ENCODE peak calls at places on chromosomes 12 and 14, in seven cellular contexts. I is pancreas; B is tibial artery; N is cardiac muscle cell; E is K562; U is HepG2; F is CD8-positive, alpha-beta memory T cell. R is an unnamed sample.

GRCh38 chr14:104322531-104323466 is 184.4 kb downstream of the KIF26A start:
- DNase-seq in I (no peak), B (peak; percentile 35), N (no peak), E (no peak), U (no peak), F (no peak), R (no peak)

GRCh38 chr12:45244561-45245348 is 28.9 kb downstream of the ANO6 start:
- DNase-seq in I (no peak), B (no peak), N (no peak), E (no peak), U (no peak), F (no peak), R (no peak)

GRCh38 chr12:42935090-42935489 is 345.5 kb upstream of the PRICKLE1 start:
- DNase-seq in I (no peak), B (no peak), N (no peak), E (no peak), U (no peak), F (no peak), R (no peak)

GRCh38 chr12:24073170-24073810 is 123.8 kb upstream of the SOX5 start:
- DNase-seq in I (no peak), B (no peak), N (no peak), E (no peak), U (no peak), F (no peak), R (no peak)

GRCh38 chr12:58633479-58633878 is 286.8 kb downstream of the LRIG3 start:
- DNase-seq in I (no peak), B (no peak), N (no peak), E (no peak), U (no peak), F (no peak), R (no peak)

GRCh38 chr14:102779574-102780315 is 2.5 kb downstream of the TRAF3 start:
- DNase-seq in I (no peak), B (no peak), N (no peak), E (no peak), U (no peak), F (no peak), R (no peak)

GRCh38 chr14:53128706-53129105 is 24.4 kb downstream of the DDHD1 start:
- DNase-seq in I (no peak), B (no peak), N (no peak), E (peak; percentile 14), U (no peak), F (no peak), R (no peak)

GRCh38 chr14:52913271-52913670 is 37.6 kb downstream of the FERMT2 start:
- DNase-seq in I (no peak), B (no peak), N (no peak), E (no peak), U (no peak), F (no peak), R (no peak)

GRCh38 chr12:115599251-115599811 is 678.2 kb downstream of the MED13L start:
- DNase-seq in I (no peak), B (no peak), N (no peak), E (no peak), U (no peak), F (no peak), R (no peak)

GRCh38 chr12:115597157-115597712 is 680.3 kb downstream of the MED13L start:
- DNase-seq in I (no peak), B (no peak), N (no peak), E (peak; percentile 9), U (peak; percentile 10), F (no peak), R (no peak)

DNA sequence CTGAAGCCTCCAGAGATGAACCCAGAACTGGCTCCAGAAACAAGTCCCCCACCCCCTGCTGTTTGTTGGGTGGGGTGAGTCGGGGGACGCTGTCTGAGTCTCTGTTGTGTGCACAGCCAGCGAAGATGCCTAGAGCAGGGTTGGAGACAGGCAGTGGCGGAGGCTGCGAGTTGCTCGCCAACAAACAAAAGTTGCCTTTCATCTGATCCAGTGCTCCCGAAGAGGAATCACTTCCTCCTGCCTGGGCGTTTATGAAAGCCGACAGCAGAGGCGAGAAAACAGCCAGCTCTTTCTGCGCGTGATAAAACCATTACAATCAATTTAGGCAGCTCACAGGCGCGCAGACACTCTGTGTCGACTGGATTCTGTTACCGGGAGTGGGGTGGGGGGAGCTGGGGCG is 678.7 kb downstream of the MED13L start:
- DNase-seq in I (no peak), B (no peak), N (no peak), E (no peak), U (no peak), F (no peak), R (no peak)
- H3K4me3 ChIP-seq in I (no peak overlapping the region), B (no peak overlapping the region), N (no peak overlapping the region), E (no peak overlapping the region), U (no peak overlapping the region), F (no peak overlapping the region), R (no peak overlapping the region)

GRCh38 chr14:85934123-85934885 is 404.4 kb downstream of the FLRT2 start:
- DNase-seq in I (no peak), B (no peak), N (no peak), E (peak; percentile 1), U (peak; percentile 15), F (peak; percentile 41), R (peak; percentile 19)

GRCh38 chr14:85934886-85935254 is 404.9 kb downstream of the FLRT2 start:
- DNase-seq in I (no peak), B (no peak), N (no peak), E (no peak), U (no peak), F (no peak), R (no peak)
- H3K4me3 ChIP-seq in I (no peak overlapping the region), B (peak overlapping the region; percentile 34), N (no peak overlapping the region), E (no peak overlapping the region), U (peak overlapping the region; percentile 55), F (peak overlapping the region; percentile 91), R (peak overlapping the region; percentile 62)

GRCh38 chr14:67487937-67488893 is at the start of gene TMEM229B:
- DNase-seq in I (no peak), B (no peak), N (no peak), E (no peak), U (no peak), F (peak; percentile 61), R (no peak)
- H3K4me3 ChIP-seq in I (peak within 1 kb of the TSS; percentile 15), B (peak within 1 kb of the TSS; percentile 19), N (no peak within 1 kb of the TSS), E (no peak within 1 kb of the TSS), U (peak within 1 kb of the TSS; percentile 62), F (peak within 1 kb of the TSS; percentile 95), R (no peak within 1 kb of the TSS)

GRCh38 chr12:67522222-67522621 is 126.3 kb upstream of the DYRK2 start:
- DNase-seq in I (no peak), B (no peak), N (no peak), E (no peak), U (no peak), F (no peak), R (no peak)
- H3K4me3 ChIP-seq in I (no peak overlapping the region), B (no peak overlapping the region), N (no peak overlapping the region), E (no peak overlapping the region), U (no peak overlapping the region), F (no peak overlapping the region), R (no peak overlapping the region)

DNA sequence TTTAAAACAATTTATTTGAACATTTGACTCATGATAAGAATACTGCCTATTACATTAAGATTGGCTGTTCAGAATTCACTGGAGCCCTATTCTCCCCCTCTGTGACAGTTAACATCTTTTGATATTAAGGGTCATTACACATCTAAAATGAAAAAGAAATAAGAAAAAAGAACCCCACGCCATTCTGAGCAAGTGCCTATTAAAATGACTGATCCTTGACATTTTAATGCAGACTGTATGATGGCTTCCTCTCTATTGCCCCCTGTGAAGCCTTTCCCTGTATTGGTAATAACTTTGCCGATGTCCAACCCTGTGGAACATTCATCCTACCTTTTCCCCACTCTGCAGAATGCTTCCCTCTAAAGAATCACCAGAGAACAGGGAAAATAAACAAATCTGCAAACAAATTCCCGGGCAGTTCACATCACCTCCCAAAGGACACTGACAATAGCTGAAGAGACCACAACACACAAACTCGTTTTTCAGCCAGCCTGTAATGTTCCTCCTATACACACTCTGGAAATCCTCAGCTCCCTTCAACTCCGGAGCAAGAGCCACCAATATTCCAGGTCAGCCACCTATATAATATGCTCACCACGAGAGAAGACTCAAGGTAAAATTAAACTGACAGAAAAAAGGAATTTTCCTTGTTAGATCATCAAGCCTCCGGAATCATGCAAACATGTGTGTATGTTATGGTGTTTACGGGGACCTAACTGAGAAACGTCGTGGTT is 2.1 kb downstream of the NIN start:
- DNase-seq in I (no peak), B (no peak), N (no peak), E (no peak), U (no peak), F (no peak), R (no peak)
- H3K4me3 ChIP-seq in I (no peak overlapping the region), B (peak overlapping the region; percentile 92), N (no peak overlapping the region), E (no peak overlapping the region), U (no peak overlapping the region), F (peak overlapping the region; percentile 57), R (no peak overlapping the region)

DNA sequence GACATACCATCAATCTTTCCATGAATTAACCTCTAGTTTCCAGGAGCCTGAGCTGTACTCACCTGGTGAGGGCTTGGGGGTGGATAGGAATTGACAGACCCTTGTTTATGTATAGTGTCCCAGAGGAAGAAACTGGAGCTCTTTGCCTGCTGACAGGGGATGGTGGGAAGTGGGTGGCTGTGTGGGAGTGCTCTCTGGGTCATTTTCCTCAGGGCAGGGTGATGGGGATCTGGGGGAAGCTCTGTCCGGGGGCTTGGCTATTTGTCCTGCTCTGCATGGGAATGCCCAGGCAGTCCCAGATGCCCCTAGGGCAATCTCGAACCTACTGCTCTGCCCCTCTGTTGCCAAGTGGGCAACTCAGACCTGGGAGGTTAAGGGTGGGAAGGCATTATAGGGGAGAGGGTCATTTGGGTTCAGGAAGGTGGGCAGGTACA is 21.8 kb upstream of the DHRS2 start:
- DNase-seq in I (no peak), B (no peak), N (no peak), E (no peak), U (no peak), F (no peak), R (no peak)
- H3K4me3 ChIP-seq in I (no peak overlapping the region), B (no peak overlapping the region), N (no peak overlapping the region), E (no peak overlapping the region), U (no peak overlapping the region), F (no peak overlapping the region), R (no peak overlapping the region)

R was measured in LNCaP clone FGC.